ENCODE peak calls at places on chromosomes 6 and 20, in eight cellular contexts. One of them, this sample, is unnamed. For H3K9me3, the result is how much of the 10 kb centered on the place peaks cover.

GRCh38 chr20:48191200-48191599 is 405.9 kb upstream of the SULF2 start:
- DNase-seq in endothelial cell of umbilical vein: no peak
- DNase-seq in transverse colon: no peak
- DNase-seq in thyroid gland: no peak
- DNase-seq in adrenal gland: no peak
- DNase-seq in A549: no peak
- DNase-seq in stomach: no peak
- DNase-seq in uterus: no peak
- DNase-seq in this sample: no peak

GRCh38 chr20:10178727-10179313 is 39.8 kb upstream of the SNAP25 start:
- DNase-seq in endothelial cell of umbilical vein: no peak
- DNase-seq in transverse colon: no peak
- DNase-seq in thyroid gland: no peak
- DNase-seq in adrenal gland: no peak
- DNase-seq in A549: no peak
- DNase-seq in stomach: no peak
- DNase-seq in uterus: no peak
- DNase-seq in this sample: no peak

GRCh38 chr6:74510878-74511277 is 695.0 kb downstream of the COL12A1 start:
- DNase-seq in endothelial cell of umbilical vein: no peak
- DNase-seq in transverse colon: no peak
- DNase-seq in thyroid gland: no peak
- DNase-seq in adrenal gland: no peak
- DNase-seq in A549: no peak
- DNase-seq in stomach: no peak
- DNase-seq in uterus: no peak
- DNase-seq in this sample: no peak

GRCh38 chr6:68975064-68975463 is 340.0 kb downstream of the ADGRB3 start:
- DNase-seq in endothelial cell of umbilical vein: no peak
- DNase-seq in transverse colon: no peak
- DNase-seq in thyroid gland: no peak
- DNase-seq in adrenal gland: peak
- DNase-seq in A549: no peak
- DNase-seq in stomach: no peak
- DNase-seq in uterus: no peak
- DNase-seq in this sample: no peak

GRCh38 chr20:10079964-10080363 is 45.2 kb downstream of the ANKEF1 start:
- DNase-seq in endothelial cell of umbilical vein: no peak
- DNase-seq in transverse colon: no peak
- DNase-seq in thyroid gland: peak
- DNase-seq in adrenal gland: no peak
- DNase-seq in A549: no peak
- DNase-seq in stomach: no peak
- DNase-seq in uterus: no peak
- DNase-seq in this sample: peak

GRCh38 chr6:50992704-50993625 is 174.3 kb downstream of the TFAP2B start:
- DNase-seq in endothelial cell of umbilical vein: no peak
- DNase-seq in transverse colon: no peak
- DNase-seq in thyroid gland: no peak
- DNase-seq in adrenal gland: no peak
- DNase-seq in A549: no peak
- DNase-seq in stomach: no peak
- DNase-seq in uterus: no peak
- DNase-seq in this sample: no peak

GRCh38 chr20:32605167-32605656 is 20.1 kb upstream of the NOL4L start:
- DNase-seq in endothelial cell of umbilical vein: no peak
- DNase-seq in transverse colon: peak
- DNase-seq in thyroid gland: no peak
- DNase-seq in adrenal gland: peak
- DNase-seq in A549: no peak
- DNase-seq in stomach: no peak
- DNase-seq in uterus: no peak
- DNase-seq in this sample: no peak

GRCh38 chr6:90691823-90692222 is 105.0 kb upstream of the MAP3K7 start:
- DNase-seq in endothelial cell of umbilical vein: no peak
- DNase-seq in transverse colon: no peak
- DNase-seq in thyroid gland: no peak
- DNase-seq in adrenal gland: no peak
- DNase-seq in A549: no peak
- DNase-seq in stomach: no peak
- DNase-seq in uterus: no peak
- DNase-seq in this sample: no peak

GRCh38 chr6:136587527-136587926 is 37.3 kb upstream of the MAP7 start:
- DNase-seq in endothelial cell of umbilical vein: no peak
- DNase-seq in transverse colon: no peak
- DNase-seq in thyroid gland: no peak
- DNase-seq in adrenal gland: no peak
- DNase-seq in A549: no peak
- DNase-seq in stomach: no peak
- DNase-seq in uterus: no peak
- DNase-seq in this sample: no peak

GRCh38 chr6:111720931-111721496 is 115.3 kb upstream of the TRAF3IP2 start:
- DNase-seq in endothelial cell of umbilical vein: no peak
- DNase-seq in transverse colon: no peak
- DNase-seq in thyroid gland: no peak
- DNase-seq in adrenal gland: no peak
- DNase-seq in A549: no peak
- DNase-seq in stomach: no peak
- DNase-seq in uterus: no peak
- DNase-seq in this sample: no peak

GRCh38 chr20:62688855-62689460 is 19.7 kb upstream of the NTSR1 start:
- DNase-seq in endothelial cell of umbilical vein: peak
- DNase-seq in transverse colon: no peak
- DNase-seq in thyroid gland: no peak
- DNase-seq in adrenal gland: no peak
- DNase-seq in A549: no peak
- DNase-seq in stomach: no peak
- DNase-seq in uterus: no peak
- DNase-seq in this sample: no peak

GRCh38 chr20:62689861-62690644 is 18.6 kb upstream of the NTSR1 start:
- DNase-seq in endothelial cell of umbilical vein: no peak
- DNase-seq in transverse colon: no peak
- DNase-seq in thyroid gland: no peak
- DNase-seq in adrenal gland: no peak
- DNase-seq in A549: no peak
- DNase-seq in stomach: no peak
- DNase-seq in uterus: no peak
- DNase-seq in this sample: no peak

GRCh38 chr20:62693523-62693922 is 15.1 kb upstream of the NTSR1 start:
- DNase-seq in endothelial cell of umbilical vein: no peak
- DNase-seq in transverse colon: no peak
- DNase-seq in thyroid gland: no peak
- DNase-seq in adrenal gland: no peak
- DNase-seq in A549: no peak
- DNase-seq in stomach: no peak
- DNase-seq in uterus: no peak
- DNase-seq in this sample: no peak

GRCh38 chr20:62692176-62692575 is 16.5 kb upstream of the NTSR1 start:
- DNase-seq in endothelial cell of umbilical vein: no peak
- DNase-seq in transverse colon: no peak
- DNase-seq in thyroid gland: peak
- DNase-seq in adrenal gland: no peak
- DNase-seq in A549: no peak
- DNase-seq in stomach: no peak
- DNase-seq in uterus: no peak
- DNase-seq in this sample: no peak

GRCh38 chr20:62691485-62691884 is 17.2 kb upstream of the NTSR1 start:
- DNase-seq in endothelial cell of umbilical vein: no peak
- DNase-seq in transverse colon: no peak
- DNase-seq in thyroid gland: no peak
- DNase-seq in adrenal gland: no peak
- DNase-seq in A549: no peak
- DNase-seq in stomach: no peak
- DNase-seq in uterus: no peak
- DNase-seq in this sample: no peak
- TF ChIP-seq CTCF in endothelial cell of umbilical vein: no peak
- TF ChIP-seq CTCF in transverse colon: no peak
- TF ChIP-seq CTCF in thyroid gland: no peak
- TF ChIP-seq CTCF in adrenal gland: no peak
- TF ChIP-seq CTCF in A549: no peak
- TF ChIP-seq CTCF in stomach: no peak
- TF ChIP-seq CTCF in uterus: no peak
- TF ChIP-seq CTCF in this sample: no peak

GRCh38 chr6:67880939-67881705 is 754.0 kb upstream of the ADGRB3 start:
- DNase-seq in endothelial cell of umbilical vein: peak
- DNase-seq in transverse colon: no peak
- DNase-seq in thyroid gland: no peak
- DNase-seq in adrenal gland: no peak
- DNase-seq in A549: no peak
- DNase-seq in stomach: no peak
- DNase-seq in uterus: no peak
- DNase-seq in this sample: no peak
- H3K9me3 ChIP-seq in endothelial cell of umbilical vein: under half
- H3K9me3 ChIP-seq in transverse colon: under half
- H3K9me3 ChIP-seq in thyroid gland: under half
- H3K9me3 ChIP-seq in adrenal gland: under half
- H3K9me3 ChIP-seq in A549: under half
- H3K9me3 ChIP-seq in stomach: under half
- H3K9me3 ChIP-seq in uterus: under half
- H3K9me3 ChIP-seq in this sample: under half

GRCh38 chr20:50388733-50389436 is 121.3 kb upstream of the PTPN1 start:
- DNase-seq in endothelial cell of umbilical vein: no peak
- DNase-seq in transverse colon: no peak
- DNase-seq in thyroid gland: no peak
- DNase-seq in adrenal gland: no peak
- DNase-seq in A549: no peak
- DNase-seq in stomach: peak
- DNase-seq in uterus: no peak
- DNase-seq in this sample: no peak
- TF ChIP-seq POLR2A in endothelial cell of umbilical vein: no peak
- TF ChIP-seq POLR2A in transverse colon: no peak
- TF ChIP-seq POLR2A in thyroid gland: no peak
- TF ChIP-seq POLR2A in adrenal gland: no peak
- TF ChIP-seq POLR2A in A549: no peak
- TF ChIP-seq POLR2A in stomach: no peak
- TF ChIP-seq POLR2A in uterus: no peak
- TF ChIP-seq POLR2A in this sample: no peak

DNA sequence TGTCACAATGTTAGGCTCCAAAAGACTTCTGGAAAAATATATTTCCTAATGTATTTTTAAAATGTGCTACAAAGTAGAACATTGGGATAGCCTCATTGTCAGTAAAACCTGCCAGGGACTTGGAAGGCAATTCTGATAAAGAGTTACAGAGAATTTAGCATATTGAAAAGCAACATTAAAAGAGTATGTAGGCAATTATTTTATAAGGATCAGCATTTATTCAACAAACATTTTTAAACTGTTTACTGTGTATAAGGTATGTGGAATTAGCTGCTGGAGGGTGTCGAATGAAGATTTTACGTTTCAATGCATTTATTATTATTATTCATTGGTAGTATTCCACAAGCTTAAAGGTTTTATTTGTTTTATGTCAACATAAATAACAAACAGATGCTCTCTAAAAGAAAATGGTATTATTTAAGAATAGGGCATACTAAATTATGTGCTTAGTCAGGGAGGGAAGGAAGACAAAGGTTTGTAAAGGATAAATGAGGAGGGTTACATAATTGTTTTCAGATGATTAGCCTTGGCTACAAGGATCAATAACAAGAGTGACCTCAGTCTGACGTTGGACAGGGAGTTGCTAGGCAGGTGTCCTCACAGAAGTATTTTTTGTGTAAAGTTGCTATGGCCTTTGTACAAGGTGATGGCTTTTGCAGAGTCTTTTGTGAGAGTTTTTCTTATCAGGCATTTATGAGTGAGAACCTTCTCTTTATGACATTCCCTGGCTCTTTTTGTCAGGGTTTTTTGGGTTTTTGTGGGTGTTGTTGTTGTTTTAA is 313.4 kb upstream of the PLCB4 start:
- DNase-seq in endothelial cell of umbilical vein: no peak
- DNase-seq in transverse colon: no peak
- DNase-seq in thyroid gland: no peak
- DNase-seq in adrenal gland: no peak
- DNase-seq in A549: no peak
- DNase-seq in stomach: no peak
- DNase-seq in uterus: no peak
- DNase-seq in this sample: no peak
- TF ChIP-seq CTCF in endothelial cell of umbilical vein: no peak
- TF ChIP-seq CTCF in transverse colon: no peak
- TF ChIP-seq CTCF in thyroid gland: no peak
- TF ChIP-seq CTCF in adrenal gland: no peak
- TF ChIP-seq CTCF in A549: no peak
- TF ChIP-seq CTCF in stomach: no peak
- TF ChIP-seq CTCF in uterus: no peak
- TF ChIP-seq CTCF in this sample: no peak

GRCh38 chr20:55745840-55746239 is 259.5 kb downstream of the CBLN4 start:
- DNase-seq in endothelial cell of umbilical vein: no peak
- DNase-seq in transverse colon: no peak
- DNase-seq in thyroid gland: no peak
- DNase-seq in adrenal gland: no peak
- DNase-seq in A549: no peak
- DNase-seq in stomach: no peak
- DNase-seq in uterus: no peak
- DNase-seq in this sample: no peak

GRCh38 chr20:55746723-55747122 is 258.6 kb downstream of the CBLN4 start:
- DNase-seq in endothelial cell of umbilical vein: no peak
- DNase-seq in transverse colon: no peak
- DNase-seq in thyroid gland: no peak
- DNase-seq in adrenal gland: no peak
- DNase-seq in A549: no peak
- DNase-seq in stomach: no peak
- DNase-seq in uterus: no peak
- DNase-seq in this sample: no peak

GRCh38 chr20:55740076-55740475 is 265.2 kb downstream of the CBLN4 start:
- DNase-seq in endothelial cell of umbilical vein: no peak
- DNase-seq in transverse colon: no peak
- DNase-seq in thyroid gland: no peak
- DNase-seq in adrenal gland: no peak
- DNase-seq in A549: no peak
- DNase-seq in stomach: no peak
- DNase-seq in uterus: no peak
- DNase-seq in this sample: no peak

GRCh38 chr20:55744896-55745295 is 260.4 kb downstream of the CBLN4 start:
- DNase-seq in endothelial cell of umbilical vein: no peak
- DNase-seq in transverse colon: no peak
- DNase-seq in thyroid gland: no peak
- DNase-seq in adrenal gland: no peak
- DNase-seq in A549: no peak
- DNase-seq in stomach: no peak
- DNase-seq in uterus: no peak
- DNase-seq in this sample: no peak
- H3K9me3 ChIP-seq in endothelial cell of umbilical vein: under half
- H3K9me3 ChIP-seq in transverse colon: under half
- H3K9me3 ChIP-seq in thyroid gland: under half
- H3K9me3 ChIP-seq in adrenal gland: under half
- H3K9me3 ChIP-seq in A549: under half
- H3K9me3 ChIP-seq in stomach: under half
- H3K9me3 ChIP-seq in uterus: under half
- H3K9me3 ChIP-seq in this sample: under half

GRCh38 chr6:31158140-31158862 is at the start of gene TCF19:
- DNase-seq in endothelial cell of umbilical vein: peak
- DNase-seq in transverse colon: peak
- DNase-seq in thyroid gland: peak
- DNase-seq in adrenal gland: peak
- DNase-seq in A549: peak
- DNase-seq in stomach: peak
- DNase-seq in uterus: peak
- DNase-seq in this sample: peak
- TF ChIP-seq POLR2A in endothelial cell of umbilical vein: peak
- TF ChIP-seq POLR2A in transverse colon: peak
- TF ChIP-seq POLR2A in thyroid gland: no peak
- TF ChIP-seq POLR2A in adrenal gland: no peak
- TF ChIP-seq POLR2A in A549: peak
- TF ChIP-seq POLR2A in stomach: no peak
- TF ChIP-seq POLR2A in uterus: peak
- TF ChIP-seq POLR2A in this sample: peak

This sample was measured in prostate gland.